ENCODE peak calls at places on chromosome 15, in nine cellular contexts. M, X, C, Y, L, W, O, V and Z are unnamed samples.

GRCh38 chr15:64681424-64682024 is 93.9 kb downstream of the RBPMS2 start:
- DNase-seq in M (no peak), X (peak; percentile 72), C (peak; percentile 78), Y (peak; percentile 70), L (peak; percentile 60), W (peak; percentile 89), O (peak; percentile 67), V (peak; percentile 78), Z (no peak)

GRCh38 chr15:83605595-83605994 is 48.3 kb upstream of the ADAMTSL3 start:
- DNase-seq in M (no peak), X (no peak), C (no peak), Y (no peak), L (no peak), W (no peak), O (peak; percentile 22), V (no peak), Z (no peak)

GRCh38 chr15:78312956-78313355 is 13.5 kb upstream of the SKIC8 start:
- DNase-seq in M (no peak), X (no peak), C (no peak), Y (no peak), L (no peak), W (no peak), O (no peak), V (no peak), Z (no peak)

GRCh38 chr15:75203017-75203907 is 1.6 kb downstream of the C15orf39 start:
- DNase-seq in M (no peak), X (peak; percentile 14), C (no peak), Y (peak; percentile 50), L (no peak), W (peak; percentile 38), O (no peak), V (no peak), Z (no peak)

GRCh38 chr15:24068102-24068501 is 381.0 kb upstream of the NDN start:
- DNase-seq in M (no peak), X (no peak), C (no peak), Y (no peak), L (no peak), W (no peak), O (no peak), V (no peak), Z (no peak)

GRCh38 chr15:100588638-100589242 is 13.2 kb downstream of the LINS1 start:
- DNase-seq in M (no peak), X (peak; percentile 8), C (no peak), Y (no peak), L (no peak), W (no peak), O (no peak), V (no peak), Z (no peak)

GRCh38 chr15:56180851-56181250 is 62.8 kb downstream of the RFX7 start:
- DNase-seq in M (no peak), X (no peak), C (no peak), Y (no peak), L (no peak), W (no peak), O (no peak), V (no peak), Z (no peak)

GRCh38 chr15:74540135-74540760 is 772 bp upstream of the ARID3B start:
- DNase-seq in M (no peak), X (no peak), C (no peak), Y (no peak), L (no peak), W (peak; percentile 31), O (no peak), V (no peak), Z (no peak)

GRCh38 chr15:46441294-46442062 is 806.6 kb downstream of the SQOR start:
- DNase-seq in M (no peak), X (no peak), C (no peak), Y (no peak), L (no peak), W (no peak), O (no peak), V (no peak), Z (no peak)

GRCh38 chr15:100901296-100901695 is 17.9 kb upstream of the LRRK1 start:
- DNase-seq in M (no peak), X (no peak), C (no peak), Y (no peak), L (no peak), W (no peak), O (no peak), V (no peak), Z (peak; percentile 64)

GRCh38 chr15:28955686-28956421 is 70.1 kb downstream of the APBA2 start:
- DNase-seq in M (no peak), X (peak; percentile 85), C (no peak), Y (no peak), L (no peak), W (no peak), O (no peak), V (no peak), Z (no peak)

GRCh38 chr15:74383695-74384565 is 16.5 kb upstream of the CYP11A1 start:
- DNase-seq in M (no peak), X (peak; percentile 22), C (no peak), Y (no peak), L (no peak), W (no peak), O (no peak), V (no peak), Z (no peak)

DNA sequence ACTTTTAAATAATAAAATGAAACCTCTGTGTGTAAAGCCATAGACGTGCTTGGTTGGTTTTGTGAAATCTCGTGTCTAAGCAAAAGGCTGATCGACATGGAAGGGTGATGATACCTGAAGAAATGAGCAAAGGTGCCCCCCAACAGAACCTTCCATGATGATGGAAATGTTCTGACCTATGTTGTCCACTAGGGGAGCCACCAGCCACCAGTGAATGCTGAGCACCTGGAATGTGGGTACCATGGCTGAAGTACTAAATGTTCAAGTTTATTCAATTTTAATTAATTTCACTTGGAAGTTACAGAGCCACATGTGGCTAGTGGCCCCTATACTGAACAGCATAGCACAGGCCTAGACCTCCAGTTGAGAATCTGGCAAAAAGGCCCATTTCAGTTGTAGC is 158.8 kb downstream of the POLR2M start:
- DNase-seq in M (no peak), X (peak; percentile 8), C (peak; percentile 12), Y (no peak), L (no peak), W (peak; percentile 6), O (no peak), V (peak; percentile 39), Z (no peak)
- TF ChIP-seq CTCF in M (peak; percentile 38), X (peak; percentile 58), C (peak; percentile 56), Y (peak; percentile 35), L (no peak), W (peak; percentile 58), O (no peak), V (peak; percentile 73), Z (no peak)

DNA sequence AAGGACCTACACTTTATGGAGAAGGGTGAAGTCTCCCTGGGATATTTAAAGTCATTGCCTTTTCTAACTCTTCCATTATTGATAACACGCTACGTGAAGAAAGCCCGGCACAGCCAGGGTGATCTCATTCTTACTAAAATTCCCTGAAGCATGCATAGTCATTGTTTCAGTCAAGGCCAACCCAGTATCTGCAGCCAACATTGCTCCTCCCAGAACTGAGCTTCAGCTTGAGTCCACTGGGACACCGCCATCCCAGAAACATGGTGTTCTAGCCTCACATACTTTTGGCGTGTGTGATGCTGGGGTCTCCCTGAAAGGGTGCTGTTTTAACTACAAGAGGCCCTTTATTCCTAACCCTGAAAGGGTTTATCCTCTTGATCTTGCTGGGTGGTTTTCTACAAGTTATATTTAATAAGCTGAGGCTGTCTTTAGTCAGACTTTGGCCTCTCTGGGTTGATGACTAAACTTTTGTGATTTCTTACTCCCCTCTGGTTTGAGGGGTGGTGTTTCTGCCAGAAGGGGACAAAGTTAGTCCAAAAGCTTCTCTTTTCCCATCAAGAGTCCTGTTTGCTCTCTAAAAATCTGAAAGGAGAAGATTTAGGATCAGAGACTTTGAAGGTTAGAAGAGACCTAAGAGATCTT is 26.0 kb upstream of the FBN1 start:
- DNase-seq in M (peak; percentile 32), X (peak; percentile 81), C (no peak), Y (no peak), L (no peak), W (no peak), O (peak; percentile 66), V (no peak), Z (no peak)
- H3K27ac ChIP-seq in M (no peak overlapping the region), X (no peak overlapping the region), C (no peak overlapping the region), Y (no peak overlapping the region), L (no peak overlapping the region), W (peak overlapping the region; percentile 70), O (no peak overlapping the region), V (no peak overlapping the region), Z (peak overlapping the region; percentile 50)

GRCh38 chr15:58167095-58167591 is 29.0 kb downstream of the AQP9 start:
- DNase-seq in M (no peak), X (no peak), C (no peak), Y (no peak), L (no peak), W (no peak), O (no peak), V (no peak), Z (no peak)

GRCh38 chr15:58165661-58166060 is 27.5 kb downstream of the AQP9 start:
- DNase-seq in M (peak; percentile 38), X (peak; percentile 86), C (no peak), Y (peak; percentile 40), L (peak; percentile 55), W (no peak), O (peak; percentile 71), V (no peak), Z (no peak)

GRCh38 chr15:58159827-58160386 is 21.7 kb downstream of the AQP9 start:
- DNase-seq in M (no peak), X (no peak), C (no peak), Y (peak; percentile 60), L (no peak), W (no peak), O (no peak), V (no peak), Z (no peak)

GRCh38 chr15:58161436-58161835 is 23.3 kb downstream of the AQP9 start:
- DNase-seq in M (no peak), X (no peak), C (no peak), Y (peak; percentile 73), L (no peak), W (no peak), O (no peak), V (no peak), Z (no peak)
- TF ChIP-seq CTCF in M (no peak), X (no peak), C (no peak), Y (no peak), L (no peak), W (no peak), O (no peak), V (no peak), Z (no peak)

GRCh38 chr15:31298707-31299172 is 27.9 kb upstream of the KLF13 start:
- DNase-seq in M (no peak), X (no peak), C (no peak), Y (no peak), L (peak; percentile 29), W (no peak), O (no peak), V (no peak), Z (peak; percentile 67)

GRCh38 chr15:31296304-31297220 is 30.1 kb upstream of the KLF13 start:
- DNase-seq in M (peak; percentile 71), X (no peak), C (no peak), Y (peak; percentile 61), L (peak; percentile 33), W (peak; percentile 12), O (no peak), V (peak; percentile 33), Z (peak; percentile 65)

GRCh38 chr15:31297221-31297879 is 29.3 kb upstream of the KLF13 start:
- DNase-seq in M (no peak), X (no peak), C (no peak), Y (no peak), L (no peak), W (no peak), O (no peak), V (no peak), Z (no peak)

GRCh38 chr15:31299588-31300207 is 26.9 kb upstream of the KLF13 start:
- DNase-seq in M (no peak), X (no peak), C (no peak), Y (no peak), L (no peak), W (no peak), O (no peak), V (no peak), Z (no peak)

GRCh38 chr15:31297880-31298456 is 28.7 kb upstream of the KLF13 start:
- DNase-seq in M (no peak), X (no peak), C (no peak), Y (no peak), L (peak; percentile 23), W (no peak), O (no peak), V (no peak), Z (no peak)
- H3K27ac ChIP-seq in M (no peak overlapping the region), X (no peak overlapping the region), C (no peak overlapping the region), Y (no peak overlapping the region), L (peak overlapping the region; percentile 93), W (no peak overlapping the region), O (no peak overlapping the region), V (no peak overlapping the region), Z (no peak overlapping the region)